ENCODE peak calls at places on chromosomes 12 and 14, in five cellular contexts. One of them, this sample, is unnamed.

GRCh38 chr14:49857427-49858003 is 4.9 kb upstream of the NEMF start:
- DNase-seq in GM12878: no peak
- DNase-seq in sigmoid colon: no peak
- DNase-seq in SK-N-SH: no peak
- DNase-seq in GM23338: no peak
- DNase-seq in this sample: no peak

GRCh38 chr14:100767788-100768536 is 41.3 kb downstream of the DLK1 start:
- DNase-seq in GM23338: no peak
- DNase-seq in GM12878: no peak
- DNase-seq in sigmoid colon: peak; percentile 24
- DNase-seq in SK-N-SH: no peak
- DNase-seq in this sample: no peak

GRCh38 chr12:1435456-1435855 is 158.9 kb downstream of the FBXL14 start:
- DNase-seq in GM12878: no peak
- DNase-seq in sigmoid colon: no peak
- DNase-seq in GM23338: no peak
- DNase-seq in SK-N-SH: no peak
- DNase-seq in this sample: no peak

GRCh38 chr12:30823140-30823669 is 68.5 kb upstream of the CAPRIN2 start:
- DNase-seq in GM23338: peak; percentile 72
- DNase-seq in sigmoid colon: no peak
- DNase-seq in SK-N-SH: no peak
- DNase-seq in GM12878: no peak
- DNase-seq in this sample: no peak

GRCh38 chr12:15527201-15527782 is 205.0 kb downstream of the PTPRO start:
- DNase-seq in GM12878: no peak
- DNase-seq in SK-N-SH: no peak
- DNase-seq in GM23338: peak; percentile 66
- DNase-seq in sigmoid colon: no peak
- DNase-seq in this sample: no peak

GRCh38 chr14:55122441-55122986 is 6.5 kb upstream of the LGALS3 start:
- DNase-seq in sigmoid colon: no peak
- DNase-seq in GM12878: no peak
- DNase-seq in SK-N-SH: peak; percentile 77
- DNase-seq in GM23338: no peak
- DNase-seq in this sample: no peak

GRCh38 chr14:65002586-65003210 is 16.0 kb downstream of the FNTB start:
- DNase-seq in sigmoid colon: no peak
- DNase-seq in GM12878: no peak
- DNase-seq in GM23338: no peak
- DNase-seq in SK-N-SH: no peak
- DNase-seq in this sample: no peak

GRCh38 chr14:50311337-50311973 is 574 bp downstream of the L2HGDH start:
- DNase-seq in GM12878: no peak
- DNase-seq in sigmoid colon: no peak
- DNase-seq in GM23338: no peak
- DNase-seq in SK-N-SH: peak; percentile 87
- DNase-seq in this sample: no peak

GRCh38 chr14:59362533-59362932 is 102.6 kb downstream of the GPR135 start:
- DNase-seq in GM12878: no peak
- DNase-seq in sigmoid colon: no peak
- DNase-seq in SK-N-SH: no peak
- DNase-seq in GM23338: no peak
- DNase-seq in this sample: no peak

GRCh38 chr12:94277426-94278000 is 129.1 kb downstream of the PLXNC1 start:
- DNase-seq in SK-N-SH: no peak
- DNase-seq in sigmoid colon: no peak
- DNase-seq in GM23338: no peak
- DNase-seq in GM12878: no peak
- DNase-seq in this sample: no peak

GRCh38 chr12:89589753-89590152 is 63.9 kb upstream of the POC1B start:
- DNase-seq in sigmoid colon: no peak
- DNase-seq in SK-N-SH: no peak
- DNase-seq in GM12878: no peak
- DNase-seq in GM23338: no peak
- DNase-seq in this sample: no peak

GRCh38 chr14:76922599-76922998 is 96.4 kb downstream of the LRRC74A start:
- DNase-seq in SK-N-SH: no peak
- DNase-seq in GM12878: no peak
- DNase-seq in GM23338: peak; percentile 68
- DNase-seq in sigmoid colon: no peak
- DNase-seq in this sample: no peak

GRCh38 chr12:116812238-116812637 is 69.0 kb downstream of the HRK start:
- DNase-seq in SK-N-SH: no peak
- DNase-seq in sigmoid colon: no peak
- DNase-seq in GM23338: no peak
- DNase-seq in GM12878: no peak
- DNase-seq in this sample: no peak

GRCh38 chr14:65783576-65783975 is 371.0 kb downstream of the FUT8 start:
- DNase-seq in sigmoid colon: no peak
- DNase-seq in GM12878: no peak
- DNase-seq in SK-N-SH: no peak
- DNase-seq in GM23338: no peak
- DNase-seq in this sample: no peak

GRCh38 chr12:10851243-10851858 is 2.1 kb upstream of the PRR4 start:
- DNase-seq in GM12878: no peak
- DNase-seq in SK-N-SH: no peak
- DNase-seq in sigmoid colon: no peak
- DNase-seq in GM23338: no peak
- DNase-seq in this sample: no peak

GRCh38 chr14:23569443-23570151 is 2.0 kb upstream of the AP1G2 start:
- DNase-seq in SK-N-SH: peak; percentile 72
- DNase-seq in GM12878: no peak
- DNase-seq in sigmoid colon: peak; percentile 32
- DNase-seq in GM23338: peak; percentile 90
- DNase-seq in this sample: no peak

GRCh38 chr12:102957339-102958050 is at the start of gene ASCL1:
- DNase-seq in SK-N-SH: peak; percentile 83
- DNase-seq in GM12878: no peak
- DNase-seq in sigmoid colon: no peak
- DNase-seq in GM23338: peak; percentile 74
- DNase-seq in this sample: no peak

GRCh38 chr12:112380663-112381420 is 1.4 kb downstream of the HECTD4 start:
- DNase-seq in SK-N-SH: peak; percentile 65
- DNase-seq in sigmoid colon: no peak
- DNase-seq in GM23338: peak; percentile 36
- DNase-seq in GM12878: no peak
- DNase-seq in this sample: no peak

GRCh38 chr14:57933363-57933762 is 67.5 kb upstream of the SLC35F4 start:
- DNase-seq in sigmoid colon: no peak
- DNase-seq in GM12878: no peak
- DNase-seq in SK-N-SH: no peak
- DNase-seq in GM23338: no peak
- DNase-seq in this sample: no peak

GRCh38 chr14:79896009-79896408 is 315.3 kb downstream of the DIO2 start:
- DNase-seq in GM23338: no peak
- DNase-seq in SK-N-SH: no peak
- DNase-seq in GM12878: no peak
- DNase-seq in sigmoid colon: no peak
- DNase-seq in this sample: no peak

GRCh38 chr12:55926738-55927587 is 731 bp downstream of the PYM1 start:
- DNase-seq in sigmoid colon: peak; percentile 94
- DNase-seq in SK-N-SH: peak; percentile 96
- DNase-seq in GM23338: peak; percentile 96
- DNase-seq in GM12878: peak; percentile 81
- DNase-seq in this sample: peak; percentile 98
- TF ChIP-seq POLR2AphosphoS5 in sigmoid colon: peak; percentile 54
- TF ChIP-seq POLR2AphosphoS5 in SK-N-SH: peak; percentile 54
- TF ChIP-seq POLR2AphosphoS5 in GM23338: no peak
- TF ChIP-seq POLR2AphosphoS5 in GM12878: peak; percentile 60
- TF ChIP-seq POLR2AphosphoS5 in this sample: peak; percentile 66

DNA sequence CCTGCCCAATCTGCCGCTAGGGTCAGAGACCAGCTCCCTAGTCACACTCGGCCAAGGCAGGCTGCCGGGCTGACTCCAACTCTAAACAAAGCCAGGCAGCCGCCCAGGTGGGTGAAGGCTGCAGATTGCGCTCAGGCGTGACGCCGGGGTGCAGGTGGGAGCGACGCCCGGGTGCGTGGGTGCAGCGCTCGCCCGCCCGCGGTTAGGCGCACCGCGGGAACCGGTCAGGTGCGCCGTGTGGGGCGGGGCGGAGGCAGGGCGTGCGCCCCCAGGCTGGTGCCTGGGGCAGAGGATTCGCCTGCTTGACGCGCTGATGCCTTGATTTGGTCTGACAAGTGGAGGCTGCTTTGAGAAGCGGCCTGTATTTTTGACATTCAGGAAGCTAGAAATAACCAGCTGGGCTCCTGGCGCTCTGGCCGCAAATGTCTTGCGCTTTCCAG is 126.7 kb upstream of the HIF1A start:
- DNase-seq in SK-N-SH: no peak
- DNase-seq in sigmoid colon: no peak
- DNase-seq in GM23338: peak; percentile 72
- DNase-seq in GM12878: peak; percentile 52
- DNase-seq in this sample: no peak
- TF ChIP-seq CTCF in SK-N-SH: no peak
- TF ChIP-seq CTCF in sigmoid colon: no peak
- TF ChIP-seq CTCF in GM23338: peak; percentile 23
- TF ChIP-seq CTCF in GM12878: no peak
- TF ChIP-seq CTCF in this sample: no peak

DNA sequence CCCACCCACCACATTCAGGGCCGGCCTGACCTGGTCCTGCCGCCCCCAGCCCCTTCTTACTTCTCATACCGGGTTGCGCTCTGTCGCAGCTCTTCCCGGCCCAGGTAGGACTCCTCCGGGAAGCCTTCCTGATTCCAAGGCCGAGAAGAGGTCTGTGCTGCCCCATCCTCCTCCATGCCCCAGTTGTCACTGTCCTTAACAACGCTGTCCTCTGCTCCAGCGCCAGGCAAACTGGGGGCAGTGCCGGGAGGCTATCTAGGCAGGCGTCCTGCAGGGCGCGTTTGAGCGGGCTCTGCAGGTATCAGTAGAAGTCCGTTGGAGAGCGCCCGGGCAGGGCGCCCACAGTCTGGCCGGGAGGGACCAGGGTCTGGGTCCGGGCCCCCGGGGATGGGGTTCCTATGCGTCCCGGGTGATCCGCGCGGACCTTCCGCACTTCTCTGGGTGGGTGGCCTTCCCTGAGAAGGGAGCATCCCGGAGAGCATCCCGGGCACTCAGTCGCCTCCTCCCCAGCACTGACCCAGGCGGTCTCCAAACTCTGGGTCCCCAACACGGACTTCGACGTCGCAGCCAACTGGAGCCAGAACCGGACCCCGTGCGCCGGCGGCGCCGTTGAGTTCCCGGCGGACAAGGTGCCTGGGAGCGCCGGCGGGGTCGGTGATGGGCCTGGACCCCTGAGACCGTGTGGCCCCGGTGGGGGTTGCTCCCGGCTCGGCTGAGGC is 897 bp downstream of the AMN start:
- DNase-seq in SK-N-SH: no peak
- DNase-seq in GM12878: no peak
- DNase-seq in GM23338: peak; percentile 50
- DNase-seq in sigmoid colon: no peak
- DNase-seq in this sample: no peak
- H3K4me3 ChIP-seq in SK-N-SH: peak overlapping the region; percentile 23
- H3K4me3 ChIP-seq in GM12878: peak overlapping the region; percentile 17
- H3K4me3 ChIP-seq in GM23338: peak overlapping the region; percentile 66
- H3K4me3 ChIP-seq in sigmoid colon: peak overlapping the region; percentile 29
- H3K4me3 ChIP-seq in this sample: peak overlapping the region; percentile 30

DNA sequence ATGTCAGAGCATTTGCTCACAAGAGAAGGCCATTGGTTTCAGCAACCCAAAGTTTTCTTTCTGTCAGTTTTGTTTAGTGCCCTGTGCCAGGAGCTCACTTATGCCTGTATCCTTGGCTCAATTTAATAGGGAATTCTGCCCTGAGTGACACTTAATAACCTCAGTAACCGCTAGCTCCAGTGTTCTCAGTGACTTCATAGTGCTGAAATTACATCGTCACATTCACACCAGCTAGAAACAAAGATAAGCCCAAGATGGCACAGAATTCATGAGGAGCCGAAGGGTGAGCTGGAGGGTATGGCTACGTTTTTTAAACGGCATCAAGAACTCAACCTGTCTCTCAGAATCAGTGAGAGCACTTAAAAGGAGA is 37.1 kb downstream of the PTGER2 start:
- DNase-seq in GM23338: no peak
- DNase-seq in sigmoid colon: no peak
- DNase-seq in SK-N-SH: no peak
- DNase-seq in GM12878: no peak
- DNase-seq in this sample: no peak
- TF ChIP-seq POLR2AphosphoS5 in GM23338: no peak
- TF ChIP-seq POLR2AphosphoS5 in sigmoid colon: peak; percentile 46
- TF ChIP-seq POLR2AphosphoS5 in SK-N-SH: no peak
- TF ChIP-seq POLR2AphosphoS5 in GM12878: no peak
- TF ChIP-seq POLR2AphosphoS5 in this sample: no peak